ENCODE peak calls at places on chromosomes 7 and 10, in seven cellular contexts. X is GM20000; T is lower leg skin; S is NAMALWA; K is activated T-cell treated with anti-CD3 and anti-CD28 coated beads, Interleukin-2, amount 50 U/mL, for 48 hours; V is H9; C is aorta. Q is an unnamed sample.
A peak's percentile ranks its signal among the peaks of the same experiment; 100 is the strongest.

GRCh38 chr7:1169409-1170368 is 9.7 kb upstream of the ZFAND2A start:
- DNase-seq in V (peak; percentile 85), X (peak; percentile 89), T (peak; percentile 72), K (peak; percentile 99), S (no peak), C (peak; percentile 93), Q (no peak)

GRCh38 chr7:99369767-99370353 is 4.7 kb upstream of the ARPC1B start:
- DNase-seq in C (no peak), K (no peak), S (no peak), X (no peak), V (no peak), T (no peak), Q (no peak)

GRCh38 chr7:125599387-125599786 is 669.8 kb upstream of the POT1 start:
- DNase-seq in V (no peak), S (no peak), T (no peak), C (no peak), X (no peak), K (no peak), Q (no peak)

GRCh38 chr10:21292763-21293517 is 232.5 kb downstream of the SKIDA1 start:
- DNase-seq in T (peak; percentile 81), V (peak; percentile 76), X (no peak), C (peak; percentile 85), K (no peak), S (no peak), Q (peak; percentile 82)

GRCh38 chr7:124643196-124643850 is 122.3 kb downstream of the GPR37 start:
- DNase-seq in T (no peak), C (no peak), X (no peak), S (no peak), K (no peak), V (no peak), Q (no peak)

GRCh38 chr7:1086588-1087461 is 1.1 kb upstream of the GPER1 start:
- DNase-seq in V (peak; percentile 86), T (peak; percentile 46), X (peak; percentile 94), S (peak; percentile 98), K (peak; percentile 86), C (peak; percentile 93), Q (peak; percentile 44)

GRCh38 chr10:69845574-69846251 is 44.0 kb downstream of the COL13A1 start:
- DNase-seq in K (no peak), S (no peak), V (no peak), C (peak; percentile 84), T (no peak), X (no peak), Q (no peak)

GRCh38 chr10:30155401-30155800 is 96.0 kb upstream of the JCAD start:
- DNase-seq in K (no peak), S (no peak), X (peak; percentile 44), C (no peak), V (no peak), T (no peak), Q (no peak)